ENCODE peak calls at places on chromosomes 6 and 20, in five cellular contexts. A, T, O, M and I are unnamed samples.
A peak's percentile ranks its signal among the peaks of the same experiment; 100 is the strongest.

GRCh38 chr20:63700199-63701050 is 4.0 kb downstream of the TNFRSF6B start:
- DNase-seq in T (no peak), A (no peak), M (no peak), O (no peak), I (no peak)

GRCh38 chr20:4012631-4013030 is 2.7 kb downstream of the RNF24 start:
- DNase-seq in M (no peak), A (no peak), O (no peak), T (no peak), I (no peak)

GRCh38 chr6:48541669-48542068 is 430.7 kb upstream of the PTCHD4 start:
- DNase-seq in T (no peak), M (no peak), A (no peak), O (no peak), I (no peak)

GRCh38 chr20:63025534-63026331 is 19.0 kb upstream of the BHLHE23 start:
- DNase-seq in A (no peak), O (no peak), T (no peak), M (peak; percentile 40), I (no peak)

GRCh38 chr20:63102720-63103375 is 96.1 kb upstream of the BHLHE23 start:
- DNase-seq in M (peak; percentile 29), A (no peak), T (peak; percentile 22), O (no peak), I (no peak)

GRCh38 chr6:14693301-14694192 is 552.3 kb upstream of the JARID2 start:
- DNase-seq in O (no peak), M (no peak), T (no peak), A (no peak), I (no peak)

GRCh38 chr6:33610057-33610456 is 11.1 kb upstream of the ITPR3 start:
- DNase-seq in M (no peak), A (no peak), T (no peak), O (no peak), I (no peak)

GRCh38 chr6:47780510-47781356 is 1.1 kb upstream of the OPN5 start:
- DNase-seq in A (peak; percentile 34), T (no peak), M (peak; percentile 44), O (peak; percentile 42), I (peak; percentile 67)

GRCh38 chr20:49361872-49362663 is 84.2 kb upstream of the ZNFX1 start:
- DNase-seq in A (no peak), M (no peak), O (no peak), T (no peak), I (no peak)

GRCh38 chr6:47126647-47127339 is 84.7 kb upstream of the ADGRF1 start:
- DNase-seq in A (no peak), O (peak; percentile 63), M (no peak), T (no peak), I (peak; percentile 70)

GRCh38 chr6:141326426-141326825 is 806.3 kb upstream of the GJE1 start:
- DNase-seq in O (peak; percentile 27), M (peak; percentile 99), A (peak; percentile 19), T (peak; percentile 5), I (peak; percentile 40)

GRCh38 chr20:45798935-45799642 is 7.3 kb downstream of the DNTTIP1 start:
- DNase-seq in M (no peak), A (peak; percentile 75), O (peak; percentile 85), T (no peak), I (peak; percentile 79)

GRCh38 chr6:128244751-128245405 is 275.5 kb downstream of the PTPRK start:
- DNase-seq in A (no peak), T (no peak), M (no peak), O (no peak), I (no peak)

GRCh38 chr6:137094411-137095008 is 49.7 kb upstream of the IL20RA start:
- DNase-seq in A (peak; percentile 70), T (peak; percentile 13), O (peak; percentile 44), M (peak; percentile 70), I (peak; percentile 83)

GRCh38 chr6:7006536-7007191 is 101.1 kb upstream of the RREB1 start:
- DNase-seq in T (no peak), M (no peak), A (peak; percentile 22), O (no peak), I (no peak)

GRCh38 chr20:41316602-41317535 is 662 bp downstream of the ZHX3 start:
- DNase-seq in M (peak; percentile 92), O (peak; percentile 65), A (peak; percentile 71), T (peak; percentile 74), I (peak; percentile 81)

GRCh38 chr20:41526327-41526726 is 91.8 kb downstream of the CHD6 start:
- DNase-seq in M (no peak), O (no peak), A (peak; percentile 22), T (no peak), I (peak; percentile 19)

GRCh38 chr20:17806739-17807441 is 107.1 kb downstream of the BANF2 start:
- DNase-seq in M (peak; percentile 79), A (peak; percentile 28), T (no peak), O (no peak), I (peak; percentile 72)

GRCh38 chr6:90468859-90469258 is 118.0 kb downstream of the MAP3K7 start:
- DNase-seq in O (no peak), A (no peak), M (no peak), T (no peak), I (no peak)

GRCh38 chr20:432677-433299 is 24.7 kb downstream of the RBCK1 start:
- DNase-seq in O (no peak), M (no peak), A (no peak), T (no peak), I (no peak)

GRCh38 chr6:6003334-6004146 is 3.2 kb downstream of the NRN1 start:
- DNase-seq in O (no peak), T (no peak), M (no peak), A (no peak), I (no peak)

GRCh38 chr6:10383312-10384063 is 31.4 kb downstream of the TFAP2A start:
- DNase-seq in A (no peak), T (no peak), O (peak; percentile 62), M (peak; percentile 32), I (no peak)

GRCh38 chr6:3813150-3813780 is 35.9 kb upstream of the FAM50B start:
- DNase-seq in T (no peak), A (peak; percentile 55), O (peak; percentile 39), M (no peak), I (no peak)

GRCh38 chr20:50670126-50670862 is 21.0 kb downstream of the RIPOR3 start:
- DNase-seq in O (peak; percentile 88), A (no peak), M (no peak), T (no peak), I (peak; percentile 76)

GRCh38 chr6:53432318-53433161 is 83.8 kb upstream of the ELOVL5 start:
- DNase-seq in M (peak; percentile 69), T (no peak), A (peak; percentile 89), O (no peak), I (peak; percentile 62)

GRCh38 chr6:29631860-29632731 is 887 bp downstream of the GABBR1 start:
- DNase-seq in M (peak; percentile 57), A (peak; percentile 42), T (peak; percentile 24), O (peak; percentile 54), I (peak; percentile 78)

GRCh38 chr6:28104392-28105250 is 19.8 kb upstream of the ZSCAN16 start:
- DNase-seq in T (peak; percentile 71), O (peak; percentile 90), M (peak; percentile 76), A (peak; percentile 77), I (peak; percentile 91)

GRCh38 chr6:137451926-137452325 is 42.3 kb downstream of the OLIG3 start:
- DNase-seq in T (no peak), A (no peak), M (peak; percentile 51), O (no peak), I (no peak)

GRCh38 chr6:105102186-105102585 is 77.6 kb downstream of the POPDC3 start:
- DNase-seq in T (no peak), A (no peak), O (no peak), M (no peak), I (no peak)

GRCh38 chr6:151561238-151561637 is 67.4 kb downstream of the CCDC170 start:
- DNase-seq in O (no peak), A (no peak), M (no peak), T (no peak), I (no peak)

GRCh38 chr20:21156266-21156665 is 30.4 kb downstream of the KIZ start:
- DNase-seq in A (no peak), M (peak; percentile 20), T (no peak), O (no peak), I (no peak)

GRCh38 chr6:16136536-16137450 is 7.9 kb downstream of the MYLIP start:
- DNase-seq in A (peak; percentile 61), O (peak; percentile 9), M (peak; percentile 85), T (peak; percentile 4), I (no peak)

GRCh38 chr6:81138236-81138635 is 614.2 kb downstream of the TENT5A start:
- DNase-seq in M (no peak), A (no peak), T (no peak), O (no peak), I (no peak)

GRCh38 chr20:4352348-4352747 is 337.0 kb upstream of the RNF24 start:
- DNase-seq in A (no peak), T (no peak), M (no peak), O (no peak), I (no peak)

GRCh38 chr6:166586424-166587156 is at the start of gene RAMACL:
- DNase-seq in T (no peak), M (no peak), A (no peak), O (peak; percentile 61), I (no peak)

GRCh38 chr6:166997768-166998255 is 1.4 kb upstream of the CEP43 start:
- DNase-seq in T (no peak), O (peak; percentile 75), M (peak; percentile 72), A (peak; percentile 79), I (peak; percentile 84)